ENCODE peak calls at places on chromosomes 3 and 15, in ten cellular contexts. G is fibroblast of villous mesenchyme, O is hepatocyte, S is left ventricle myocardium inferior, D is HCT116, Y is psoas muscle, Q is cardiac fibroblast, T is epithelial cell of esophagus, C is GM12865, B is heart left ventricle. K is an unnamed sample.

GRCh38 chr15:66287461-66288055 is 5.8 kb upstream of the DIS3L start:
- DNase-seq in C (peak; percentile 31), S (no peak), Y (no peak), T (peak; percentile 18), B (no peak), G (peak; percentile 43), O (no peak), Q (peak; percentile 69), D (no peak), K (no peak)

GRCh38 chr3:187765342-187765741 is 20.1 kb upstream of the BCL6 start:
- DNase-seq in T (no peak), Q (peak; percentile 54), S (no peak), Y (no peak), D (no peak), C (no peak), G (peak; percentile 21), O (no peak), B (no peak), K (no peak)

GRCh38 chr3:56988874-56989433 is 71.5 kb upstream of the SPATA12 start:
- DNase-seq in T (peak; percentile 76), Y (peak; percentile 81), B (peak; percentile 82), S (peak; percentile 70), O (peak; percentile 93), Q (peak; percentile 88), D (peak; percentile 43), G (peak; percentile 89), C (peak; percentile 72), K (peak; percentile 93)

GRCh38 chr15:58459562-58459961 is 27.8 kb downstream of the LIPC start:
- DNase-seq in C (no peak), T (no peak), G (no peak), S (peak; percentile 61), B (peak; percentile 75), D (no peak), O (no peak), Q (no peak), Y (peak; percentile 69), K (no peak)

GRCh38 chr15:65916664-65917406 is 47.5 kb downstream of the RAB11A start:
- DNase-seq in S (peak; percentile 38), C (peak; percentile 90), G (peak; percentile 52), Y (peak; percentile 64), O (peak; percentile 79), B (peak; percentile 65), D (no peak), Q (peak; percentile 81), T (peak; percentile 44), K (peak; percentile 52)

GRCh38 chr15:73305331-73306211 is 63.2 kb downstream of the HCN4 start:
- DNase-seq in Y (no peak), G (peak; percentile 72), S (no peak), O (peak; percentile 82), C (peak; percentile 76), Q (peak; percentile 83), D (peak; percentile 61), B (peak; percentile 53), T (peak; percentile 90), K (no peak)

GRCh38 chr3:4885322-4885721 is 93.9 kb upstream of the BHLHE40 start:
- DNase-seq in C (no peak), G (no peak), Q (peak; percentile 75), D (no peak), S (no peak), O (no peak), Y (no peak), B (no peak), T (no peak), K (no peak)

GRCh38 chr3:110485389-110485788 is 586.2 kb upstream of the NECTIN3 start:
- DNase-seq in O (no peak), B (no peak), Y (no peak), S (no peak), Q (peak; percentile 34), G (no peak), D (no peak), T (no peak), C (no peak), K (no peak)

GRCh38 chr3:58496206-58496605 is 4.3 kb downstream of the KCTD6 start:
- DNase-seq in T (no peak), D (no peak), B (no peak), Y (no peak), Q (no peak), O (no peak), C (no peak), S (no peak), G (peak; percentile 71), K (no peak)

GRCh38 chr3:58491506-58492384 is at the start of gene KCTD6:
- DNase-seq in O (peak; percentile 98), Y (peak; percentile 97), B (peak; percentile 95), T (peak; percentile 93), G (peak; percentile 94), Q (peak; percentile 93), C (peak; percentile 96), S (peak; percentile 93), D (peak; percentile 85), K (peak; percentile 95)

GRCh38 chr3:58495101-58495500 is 3.2 kb downstream of the KCTD6 start:
- DNase-seq in S (no peak), Q (no peak), D (no peak), T (no peak), Y (no peak), C (no peak), O (no peak), G (no peak), B (no peak), K (no peak)

GRCh38 chr3:58492385-58492970 is 582 bp downstream of the KCTD6 start:
- DNase-seq in C (peak; percentile 41), T (peak; percentile 15), S (no peak), G (no peak), D (no peak), Y (no peak), Q (no peak), B (no peak), O (no peak), K (no peak)

DNA sequence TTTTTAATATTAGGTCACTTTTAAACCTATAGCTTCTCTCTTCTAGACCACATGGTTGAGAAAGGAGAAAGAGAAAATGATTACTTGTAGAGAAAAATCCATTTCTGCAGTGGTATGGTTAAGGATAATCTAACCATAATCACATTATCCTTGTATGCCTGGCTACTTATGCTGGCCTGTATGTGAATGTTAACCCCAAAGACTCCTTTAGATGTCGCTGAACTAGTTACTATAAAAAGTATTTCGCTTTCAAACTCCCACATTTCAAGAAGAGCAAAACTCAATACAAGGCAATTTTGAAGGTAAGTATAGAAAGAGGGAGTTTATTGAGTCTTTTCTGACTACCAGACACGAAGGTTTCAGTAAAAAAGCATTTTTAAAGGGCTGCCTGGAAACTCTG is 2.2 kb downstream of the KCTD6 start:
- DNase-seq in D (no peak), O (no peak), B (no peak), G (no peak), T (no peak), S (no peak), C (no peak), Q (no peak), Y (no peak), K (no peak)
- H3K4me3 ChIP-seq in D (no peak overlapping the region), O (no peak overlapping the region), B (no peak overlapping the region), G (no peak overlapping the region), T (no peak overlapping the region), S (peak overlapping the region; percentile 89), C (no peak overlapping the region), Q (no peak overlapping the region), Y (peak overlapping the region; percentile 88), K (no peak overlapping the region)

DNA sequence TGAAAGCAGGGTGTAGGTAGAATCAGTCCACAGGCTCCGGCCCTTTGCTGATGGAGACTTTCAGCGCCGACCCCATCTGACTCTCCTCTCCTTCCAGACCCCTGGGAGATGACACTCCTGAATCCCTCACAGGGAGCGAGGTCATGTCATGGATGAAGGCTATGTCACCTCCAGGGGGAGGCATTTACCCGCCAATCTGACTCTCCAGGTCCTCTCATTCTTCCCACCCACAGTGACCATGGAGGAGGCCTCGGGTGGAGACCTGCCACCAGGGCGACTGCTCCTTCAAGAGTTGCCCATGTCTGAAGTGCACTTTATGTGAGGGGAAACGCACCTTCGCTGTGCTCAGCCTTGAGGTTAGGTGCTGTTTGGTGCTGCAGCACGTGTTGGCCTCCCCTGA is 112.7 kb downstream of the KLF13 start:
- DNase-seq in G (no peak), Q (peak; percentile 28), C (peak; percentile 73), B (no peak), S (no peak), Y (peak; percentile 56), D (peak; percentile 21), O (no peak), T (peak; percentile 37), K (no peak)
- TF ChIP-seq CTCF in G (peak; percentile 27), Q (no peak), C (peak; percentile 43), B (peak; percentile 13), S (peak; percentile 38), Y (peak; percentile 39), D (peak; percentile 47), O (no peak), T (peak; percentile 8), K (no peak)

GRCh38 chr3:9916346-9916733 is 558 bp upstream of the IL17RC start:
- DNase-seq in O (no peak), G (peak; percentile 25), Y (no peak), Q (peak; percentile 91), S (no peak), B (no peak), T (peak; percentile 64), D (no peak), C (no peak), K (peak; percentile 38)

GRCh38 chr3:9915252-9916141 is 1.4 kb upstream of the IL17RC start:
- DNase-seq in Y (peak; percentile 85), B (peak; percentile 86), T (no peak), G (peak; percentile 64), C (peak; percentile 46), D (no peak), S (peak; percentile 79), Q (peak; percentile 58), O (peak; percentile 88), K (peak; percentile 87)

GRCh38 chr3:9914011-9914410 is 2.9 kb upstream of the IL17RC start:
- DNase-seq in O (no peak), B (no peak), S (no peak), C (no peak), Y (no peak), T (no peak), D (no peak), Q (no peak), G (no peak), K (peak; percentile 72)

GRCh38 chr3:9913601-9914000 is 3.3 kb upstream of the IL17RC start:
- DNase-seq in O (no peak), T (peak; percentile 58), S (no peak), D (no peak), C (no peak), B (no peak), G (no peak), Q (no peak), Y (no peak), K (no peak)

GRCh38 chr3:9914559-9915251 is 2.2 kb upstream of the IL17RC start:
- DNase-seq in Q (no peak), C (no peak), S (no peak), B (no peak), T (no peak), Y (no peak), G (no peak), D (no peak), O (no peak), K (no peak)
- H3K4me3 ChIP-seq in Q (no peak overlapping the region), C (peak overlapping the region; percentile 39), S (peak overlapping the region; percentile 74), B (peak overlapping the region; percentile 49), T (no peak overlapping the region), Y (peak overlapping the region; percentile 80), G (peak overlapping the region; percentile 27), D (no peak overlapping the region), O (no peak overlapping the region), K (no peak overlapping the region)

DNA sequence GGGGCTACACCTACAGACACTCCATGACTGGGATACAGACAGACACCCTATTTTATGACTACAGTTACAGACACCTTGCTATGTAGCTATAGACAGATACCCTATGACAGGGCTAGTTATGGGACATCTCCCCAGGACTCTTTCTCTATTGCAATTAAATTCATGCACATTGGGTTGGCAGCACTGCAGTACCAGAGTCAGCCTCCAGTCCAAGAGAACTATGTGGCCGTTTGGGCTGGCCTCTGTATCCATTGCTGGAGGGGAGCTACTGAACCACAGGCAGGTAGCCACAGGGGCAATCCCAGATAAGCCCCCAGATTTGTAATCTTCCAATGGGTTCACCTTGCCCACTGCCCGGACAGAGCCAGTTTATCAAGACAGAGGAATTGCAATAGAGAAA is 108.4 kb upstream of the SPATA16 start:
- DNase-seq in B (no peak), D (no peak), Y (no peak), T (no peak), G (no peak), S (no peak), Q (no peak), C (no peak), O (no peak), K (no peak)
- TF ChIP-seq CTCF in B (no peak), D (peak; percentile 24), Y (no peak), T (peak; percentile 3), G (no peak), S (no peak), Q (no peak), C (no peak), O (no peak), K (no peak)